ENCODE peak calls at places on chromosomes 7 and 10, in four cellular contexts. Z is mucosa of descending colon, U is SJCRH30, C is cardiac muscle cell. B is an unnamed sample. For H3K4me1 and H3K36me3, the result is how much of the 10 kb centered on the place peaks cover.

GRCh38 chr7:146499970-146500369 is 383.4 kb downstream of the CNTNAP2 start:
- DNase-seq in U (no peak), C (no peak), Z (no peak), B (no peak)

GRCh38 chr7:148915211-148915610 is 31.1 kb upstream of the EZH2 start:
- DNase-seq in Z (no peak), C (no peak), U (no peak), B (no peak)

GRCh38 chr10:133068111-133068740 is 19.5 kb upstream of the ADGRA1 start:
- DNase-seq in U (no peak), C (no peak), Z (no peak), B (no peak)

GRCh38 chr10:23080211-23080724 is 15.1 kb upstream of the MSRB2 start:
- DNase-seq in Z (no peak), U (no peak), C (no peak), B (no peak)

GRCh38 chr7:107826451-107826850 is 23.4 kb upstream of the SLC26A3 start:
- DNase-seq in C (no peak), U (no peak), Z (no peak), B (no peak)

GRCh38 chr10:69438531-69439349 is 12.5 kb upstream of the TSPAN15 start:
- DNase-seq in C (peak), U (peak), Z (no peak), B (no peak)

GRCh38 chr10:111146025-111146640 is 69.3 kb downstream of the ADRA2A start:
- DNase-seq in U (no peak), C (no peak), Z (no peak), B (no peak)

GRCh38 chr10:133159611-133159949 is 439 bp upstream of the KNDC1 start:
- DNase-seq in C (no peak), Z (no peak), U (no peak), B (peak)

GRCh38 chr7:117796889-117797288 is 76.4 kb downstream of the CTTNBP2 start:
- DNase-seq in C (no peak), Z (no peak), U (no peak), B (no peak)

GRCh38 chr10:132226586-132227405 is 40.0 kb downstream of the DPYSL4 start:
- DNase-seq in C (no peak), U (no peak), Z (no peak), B (no peak)

GRCh38 chr10:71603190-71603589 is 116.4 kb downstream of the C10orf105 start:
- DNase-seq in C (no peak), U (no peak), Z (no peak), B (no peak)

GRCh38 chr10:132311338-132311939 is 3.7 kb upstream of the STK32C start:
- DNase-seq in U (no peak), C (no peak), Z (no peak), B (peak)

GRCh38 chr7:117401293-117402002 is 25.8 kb downstream of the ASZ1 start:
- DNase-seq in U (no peak), Z (no peak), C (peak), B (no peak)

GRCh38 chr10:1412531-1413189 is 324.7 kb downstream of the ADARB2 start:
- DNase-seq in Z (no peak), C (no peak), U (no peak), B (no peak)

GRCh38 chr7:74280985-74281384 is 8.2 kb upstream of the CLIP2 start:
- DNase-seq in Z (no peak), U (no peak), C (no peak), B (no peak)
- H3K4me1 ChIP-seq in Z (under half), U (under half), C (under half), B (under half)

GRCh38 chr10:128068398-128069285 is 57.6 kb downstream of the MKI67 start:
- DNase-seq in C (no peak), U (no peak), Z (no peak), B (no peak)
- H3K4me3 ChIP-seq in C (no peak), U (no peak), Z (no peak), B (no peak)

GRCh38 chr7:142873871-142874270 is 11.7 kb downstream of the TRPV6 start:
- DNase-seq in C (no peak), U (no peak), Z (no peak), B (no peak)

GRCh38 chr7:142876236-142876960 is 9.1 kb downstream of the TRPV6 start:
- DNase-seq in C (no peak), U (no peak), Z (no peak), B (peak)

GRCh38 chr7:142874837-142875236 is 10.7 kb downstream of the TRPV6 start:
- DNase-seq in C (no peak), Z (no peak), U (no peak), B (no peak)

GRCh38 chr7:142874409-142874808 is 11.1 kb downstream of the TRPV6 start:
- DNase-seq in C (no peak), U (no peak), Z (no peak), B (no peak)

DNA sequence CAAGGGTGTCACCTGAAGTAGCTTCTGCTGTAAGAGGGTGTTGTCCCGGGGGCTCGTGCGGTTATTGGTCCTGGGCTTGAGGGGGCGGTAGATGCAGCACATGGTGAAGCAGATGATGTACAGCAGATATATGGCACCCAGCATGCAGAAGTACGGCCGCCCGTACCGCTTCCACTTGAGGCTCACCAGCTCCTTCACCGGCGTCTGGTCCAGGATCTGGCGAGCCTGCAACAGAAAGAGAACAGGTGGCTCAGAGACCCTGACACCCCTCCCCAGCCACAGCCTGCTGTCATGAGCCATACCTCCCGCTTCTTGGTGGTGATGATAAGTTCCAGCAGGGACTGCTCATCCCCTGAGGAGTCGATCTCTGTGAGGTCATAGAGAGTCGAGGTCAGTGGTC is 10.1 kb downstream of the TRPV6 start:
- DNase-seq in C (no peak), U (no peak), Z (no peak), B (peak)
- H3K36me3 ChIP-seq in C (under half), U (under half), Z (under half), B (under half)

DNA sequence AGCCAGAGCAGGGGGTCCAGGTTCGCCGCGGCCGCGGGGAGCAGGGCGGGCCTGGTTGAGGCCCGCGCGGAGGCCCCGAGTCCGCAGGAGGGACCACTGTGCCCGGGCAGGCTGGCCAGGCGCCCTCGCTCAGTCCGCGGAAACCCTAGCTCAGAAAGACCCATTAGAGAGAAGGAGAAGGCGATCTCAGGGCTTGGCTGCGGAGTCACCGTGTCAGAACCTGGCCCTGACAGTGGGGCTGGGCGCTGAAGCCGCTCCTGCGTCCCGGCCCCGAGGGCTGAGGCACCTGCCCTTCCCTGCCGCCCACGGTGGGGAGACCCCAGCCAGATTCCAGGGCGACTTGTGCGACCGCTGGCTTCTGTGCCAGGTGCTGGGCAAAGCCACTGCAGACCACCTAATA is 14.2 kb upstream of the EGFR start:
- DNase-seq in U (no peak), Z (no peak), C (no peak), B (no peak)
- H3K4me1 ChIP-seq in U (under half), Z (under half), C (under half), B (under half)

GRCh38 chr7:5584821-5585220 is 161.2 kb upstream of the TNRC18 start:
- DNase-seq in Z (no peak), C (no peak), U (no peak), B (no peak)
- H3K4me3 ChIP-seq in Z (no peak), C (no peak), U (no peak), B (no peak)

B was measured in left lung.